ENCODE peak calls at places on chromosomes 7 and 10, in six cellular contexts. V is HFF-Myc, S is lower lobe of right lung, E is epithelial cell of esophagus, D is suprapubic skin, M is ovary. B is an unnamed sample.

GRCh38 chr10:91864744-91865143 is 44.5 kb downstream of the FGFBP3 start:
- DNase-seq in V (no peak), S (no peak), E (no peak), D (no peak), M (no peak), B (no peak)

GRCh38 chr7:139230484-139230773 is 608 bp upstream of the UBN2 start:
- DNase-seq in V (no peak), S (no peak), E (no peak), D (no peak), M (no peak), B (no peak)

GRCh38 chr10:855079-855478 is 76.4 kb downstream of the LARP4B start:
- DNase-seq in V (no peak), S (no peak), E (no peak), D (no peak), M (no peak), B (no peak)

GRCh38 chr7:7181519-7182155 is 707 bp upstream of the C1GALT1 start:
- DNase-seq in V (no peak), S (peak; percentile 62), E (peak; percentile 56), D (no peak), M (peak; percentile 25), B (peak; percentile 35)

GRCh38 chr7:133061357-133061756 is 20.5 kb downstream of the CHCHD3 start:
- DNase-seq in V (no peak), S (no peak), E (no peak), D (no peak), M (no peak), B (peak; percentile 47)

GRCh38 chr10:95474228-95475002 is 86.8 kb downstream of the SORBS1 start:
- DNase-seq in V (no peak), S (no peak), E (peak; percentile 55), D (no peak), M (no peak), B (peak; percentile 69)

GRCh38 chr7:34675749-34676374 is 17.8 kb downstream of the NPSR1 start:
- DNase-seq in V (no peak), S (no peak), E (peak; percentile 34), D (no peak), M (no peak), B (peak; percentile 30)

GRCh38 chr7:105189859-105190492 is 176.0 kb downstream of the KMT2E start:
- DNase-seq in V (no peak), S (no peak), E (peak; percentile 43), D (no peak), M (no peak), B (no peak)

GRCh38 chr7:128074736-128075135 is 43.5 kb upstream of the LRRC4 start:
- DNase-seq in V (no peak), S (no peak), E (no peak), D (no peak), M (no peak), B (no peak)

GRCh38 chr10:121831237-121831636 is 96.6 kb downstream of the ATE1 start:
- DNase-seq in V (no peak), S (no peak), E (no peak), D (no peak), M (no peak), B (no peak)

GRCh38 chr7:137547477-137547876 is 203.9 kb upstream of the PTN start:
- DNase-seq in V (no peak), S (no peak), E (peak; percentile 5), D (no peak), M (no peak), B (no peak)

GRCh38 chr10:110074986-110075664 is 67.3 kb downstream of the ADD3 start:
- DNase-seq in V (peak; percentile 79), S (no peak), E (peak; percentile 52), D (no peak), M (no peak), B (peak; percentile 85)

GRCh38 chr7:75924251-75924650 is 9.3 kb downstream of the POR start:
- DNase-seq in V (no peak), S (no peak), E (no peak), D (no peak), M (no peak), B (no peak)

GRCh38 chr7:47073284-47073683 is 508.6 kb downstream of the TNS3 start:
- DNase-seq in V (no peak), S (no peak), E (no peak), D (no peak), M (no peak), B (no peak)

GRCh38 chr7:111528331-111528730 is 34.0 kb downstream of the IMMP2L start:
- DNase-seq in V (no peak), S (no peak), E (no peak), D (no peak), M (no peak), B (no peak)

GRCh38 chr10:6995846-6996245 is 415.0 kb downstream of the SFMBT2 start:
- DNase-seq in V (peak; percentile 17), S (no peak), E (peak; percentile 3), D (no peak), M (no peak), B (peak; percentile 62)

GRCh38 chr10:133109736-133110532 is 22.2 kb downstream of the ADGRA1 start:
- DNase-seq in V (no peak), S (peak; percentile 65), E (no peak), D (no peak), M (no peak), B (no peak)

GRCh38 chr7:156607332-156608175 is 33.0 kb upstream of the RNF32 start:
- DNase-seq in V (no peak), S (no peak), E (no peak), D (no peak), M (no peak), B (no peak)

GRCh38 chr10:59175538-59176240 is 754 bp upstream of the PHYHIPL start:
- DNase-seq in V (no peak), S (peak; percentile 20), E (peak; percentile 8), D (no peak), M (no peak), B (no peak)

GRCh38 chr10:34757933-34758332 is 57.2 kb downstream of the PARD3 start:
- DNase-seq in V (no peak), S (no peak), E (no peak), D (no peak), M (no peak), B (no peak)

GRCh38 chr10:34759837-34760215 is 55.3 kb downstream of the PARD3 start:
- DNase-seq in V (no peak), S (no peak), E (peak; percentile 69), D (no peak), M (no peak), B (no peak)

GRCh38 chr10:34759161-34759836 is 55.8 kb downstream of the PARD3 start:
- DNase-seq in V (no peak), S (no peak), E (peak; percentile 59), D (no peak), M (no peak), B (no peak)

GRCh38 chr10:34758447-34758996 is 56.6 kb downstream of the PARD3 start:
- DNase-seq in V (peak; percentile 77), S (no peak), E (peak; percentile 95), D (no peak), M (no peak), B (peak; percentile 69)

GRCh38 chr10:34756584-34756983 is 58.5 kb downstream of the PARD3 start:
- DNase-seq in V (no peak), S (no peak), E (no peak), D (no peak), M (no peak), B (no peak)
- TF ChIP-seq CTCF in V (no peak), S (no peak), E (no peak), D (no peak), M (no peak), B (no peak)

DNA sequence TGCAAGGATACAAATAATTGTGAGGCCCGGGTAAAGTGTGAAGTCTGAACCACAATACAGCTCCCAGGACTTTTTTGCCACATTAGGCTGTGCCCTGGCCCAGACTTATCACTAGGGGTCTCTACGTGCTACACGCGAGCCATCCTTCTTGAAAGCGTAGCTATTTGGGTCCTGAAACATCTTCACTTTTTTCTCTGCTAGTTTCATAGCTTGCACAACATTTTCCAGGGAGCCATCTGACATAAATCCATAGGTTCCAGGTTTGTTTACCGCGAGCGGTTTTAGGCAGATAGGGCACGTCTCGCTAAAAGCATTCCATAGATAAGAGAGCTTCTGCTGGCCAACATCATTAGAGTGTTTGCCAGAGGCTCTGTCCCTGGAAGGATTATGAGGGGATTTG is 226.5 kb downstream of the RPS24 start:
- DNase-seq in V (no peak), S (no peak), E (no peak), D (no peak), M (no peak), B (peak; percentile 42)
- TF ChIP-seq CTCF in V (no peak), S (no peak), E (no peak), D (no peak), M (no peak), B (peak; percentile 21)

GRCh38 chr10:123893651-123894050 is 2.0 kb upstream of the CPXM2 start:
- DNase-seq in V (no peak), S (no peak), E (no peak), D (no peak), M (no peak), B (no peak)

GRCh38 chr10:123896217-123896927 is 4.8 kb upstream of the CPXM2 start:
- DNase-seq in V (no peak), S (no peak), E (no peak), D (no peak), M (no peak), B (no peak)

GRCh38 chr10:123891147-123892011 is at the start of gene CPXM2:
- DNase-seq in V (no peak), S (no peak), E (no peak), D (no peak), M (peak; percentile 60), B (no peak)

GRCh38 chr10:123901621-123902020 is 10.0 kb upstream of the CPXM2 start:
- DNase-seq in V (no peak), S (no peak), E (no peak), D (no peak), M (no peak), B (no peak)

DNA sequence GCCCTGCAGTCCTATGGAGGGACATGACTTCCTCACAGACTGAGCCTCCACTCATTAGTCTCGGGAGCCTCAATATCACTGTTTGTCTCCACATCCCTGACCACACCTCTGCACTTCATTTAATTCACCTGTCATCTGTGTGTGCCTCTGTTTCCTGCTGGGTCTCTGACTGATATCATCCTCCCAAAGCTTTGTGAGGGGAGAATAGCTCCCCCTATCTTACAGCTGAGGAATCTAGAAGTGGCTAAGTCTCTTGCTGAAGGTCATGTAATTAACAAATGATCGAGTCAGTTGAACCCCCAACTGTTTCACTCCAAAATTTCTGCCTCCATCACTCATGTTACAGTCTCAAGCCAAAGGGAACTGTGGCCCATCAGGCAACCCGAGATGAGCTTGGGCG is 5.5 kb upstream of the CPXM2 start:
- DNase-seq in V (no peak), S (no peak), E (no peak), D (no peak), M (no peak), B (no peak)
- TF ChIP-seq CTCF in V (peak; percentile 14), S (no peak), E (no peak), D (no peak), M (no peak), B (no peak)

GRCh38 chr10:89245802-89246201 is 5.8 kb downstream of the LIPA start:
- DNase-seq in V (no peak), S (no peak), E (no peak), D (no peak), M (no peak), B (no peak)

GRCh38 chr10:89251417-89252224 is at the start of gene LIPA:
- DNase-seq in V (peak; percentile 89), S (peak; percentile 98), E (peak; percentile 98), D (peak; percentile 96), M (peak; percentile 95), B (peak; percentile 98)

GRCh38 chr10:89252225-89252585 is 630 bp upstream of the LIPA start:
- DNase-seq in V (no peak), S (no peak), E (no peak), D (no peak), M (no peak), B (no peak)

GRCh38 chr10:89249066-89249465 is 2.5 kb downstream of the LIPA start:
- DNase-seq in V (no peak), S (no peak), E (no peak), D (no peak), M (no peak), B (no peak)

GRCh38 chr10:89250814-89251416 is 660 bp downstream of the LIPA start:
- DNase-seq in V (no peak), S (no peak), E (no peak), D (no peak), M (no peak), B (no peak)
- TF ChIP-seq CTCF in V (no peak), S (no peak), E (no peak), D (no peak), M (no peak), B (no peak)

B was measured in fibroblast of pulmonary artery.